ENCODE peak calls at places on chromosomes 7 and 10, in seven cellular contexts. Y is H9; I is T-helper 1 cell; B is activated T-helper 1 cell treated with anti-CD3 and anti-CD28 coated beads, Interleukin-2, amount 50 U/mL, for 16 hours; X is activated T-helper 9 cell treated with anti-CD3 and anti-CD28 coated beads, Interleukin-2, amount 50 U/mL, for 16 hours; J is frontal cortex; T is NCI-H2081. N is an unnamed sample.

GRCh38 chr7:86970547-86970946 is 88.9 kb downstream of the ELAPOR2 start:
- DNase-seq in B (no peak), X (no peak), Y (no peak), J (no peak), T (no peak), I (no peak), N (no peak)

GRCh38 chr7:73833251-73833919 is 2.6 kb downstream of the CLDN4 start:
- DNase-seq in T (no peak), Y (peak; percentile 78), J (no peak), I (no peak), B (no peak), X (no peak), N (no peak)

GRCh38 chr7:33880787-33881186 is 24.6 kb upstream of the BMPER start:
- DNase-seq in J (no peak), B (no peak), T (no peak), X (no peak), I (no peak), Y (no peak), N (no peak)

GRCh38 chr10:114550756-114551290 is 107.3 kb downstream of the ABLIM1 start:
- DNase-seq in Y (no peak), J (no peak), B (no peak), I (peak; percentile 30), X (no peak), T (peak; percentile 9), N (no peak)

GRCh38 chr7:147492621-147493020 is 1097.9 kb upstream of the C7orf33 start:
- DNase-seq in X (no peak), B (no peak), Y (no peak), T (no peak), J (no peak), I (no peak), N (no peak)

GRCh38 chr10:123227706-123228105 is 73.5 kb downstream of the BUB3 start:
- DNase-seq in Y (no peak), J (no peak), T (no peak), X (no peak), B (no peak), I (no peak), N (no peak)

GRCh38 chr10:21689881-21690280 is 155.8 kb downstream of the MLLT10 start:
- DNase-seq in J (no peak), I (no peak), B (no peak), T (no peak), Y (no peak), X (no peak), N (no peak)

GRCh38 chr7:5238500-5238899 is 44.2 kb upstream of the SLC29A4 start:
- DNase-seq in J (no peak), I (no peak), Y (peak; percentile 49), T (no peak), B (no peak), X (no peak), N (no peak)

GRCh38 chr7:66689081-66689480 is 51.5 kb upstream of the RABGEF1 start:
- DNase-seq in X (no peak), Y (no peak), J (no peak), I (no peak), T (no peak), B (no peak), N (no peak)

GRCh38 chr10:113297226-113297625 is 255.6 kb upstream of the HABP2 start:
- DNase-seq in X (no peak), Y (no peak), I (no peak), J (no peak), T (no peak), B (no peak), N (no peak)

GRCh38 chr10:6274040-6274439 is 71.3 kb downstream of the PFKFB3 start:
- DNase-seq in X (no peak), Y (no peak), B (no peak), T (no peak), I (no peak), J (no peak), N (no peak)

GRCh38 chr10:36181421-36181820 is 539.3 kb upstream of the FZD8 start:
- DNase-seq in J (no peak), T (no peak), X (no peak), Y (no peak), I (no peak), B (no peak), N (no peak)

GRCh38 chr7:156827587-156828203 is 65.3 kb downstream of the LMBR1 start:
- DNase-seq in J (no peak), X (no peak), T (peak; percentile 20), Y (no peak), I (no peak), B (no peak), N (no peak)

GRCh38 chr10:4131407-4132215 is 346.6 kb upstream of the KLF6 start:
- DNase-seq in T (no peak), I (peak; percentile 92), Y (no peak), X (no peak), J (no peak), B (no peak), N (peak; percentile 39)

GRCh38 chr10:93165367-93165766 is 91.7 kb downstream of the CYP26A1 start:
- DNase-seq in J (no peak), I (no peak), Y (no peak), T (no peak), B (no peak), X (no peak), N (no peak)

GRCh38 chr10:71765907-71766716 is 7.2 kb downstream of the VSIR start:
- DNase-seq in T (no peak), X (no peak), I (no peak), B (no peak), J (no peak), Y (no peak), N (no peak)

GRCh38 chr10:128816726-128817125 is 650.3 kb upstream of the MGMT start:
- DNase-seq in B (no peak), T (no peak), X (no peak), J (no peak), I (no peak), Y (no peak), N (no peak)

GRCh38 chr10:15426558-15426957 is 55.5 kb upstream of the FAM171A1 start:
- DNase-seq in I (peak; percentile 3), Y (no peak), B (no peak), J (no peak), X (no peak), T (no peak), N (no peak)

GRCh38 chr7:92717982-92718716 is 118.2 kb downstream of the CDK6 start:
- DNase-seq in T (peak; percentile 45), I (peak; percentile 80), Y (no peak), J (peak; percentile 13), B (peak; percentile 12), X (peak; percentile 25), N (peak; percentile 6)

GRCh38 chr10:124225468-124226270 is 132.3 kb upstream of the CHST15 start:
- DNase-seq in B (no peak), X (no peak), I (peak; percentile 66), J (no peak), Y (no peak), T (no peak), N (peak; percentile 47)

GRCh38 chr10:125823663-125824251 is 411 bp downstream of the BCCIP start:
- DNase-seq in J (no peak), Y (no peak), X (no peak), B (no peak), T (no peak), I (no peak), N (no peak)

GRCh38 chr10:5964736-5965135 is 12.6 kb downstream of the IL15RA start:
- DNase-seq in J (no peak), T (no peak), Y (no peak), X (no peak), B (no peak), I (no peak), N (no peak)

GRCh38 chr7:95874129-95874528 is 101.8 kb downstream of the DYNC1I1 start:
- DNase-seq in X (no peak), T (no peak), J (no peak), I (no peak), B (no peak), Y (no peak), N (no peak)

GRCh38 chr10:71736570-71737355 is 17.2 kb upstream of the C10orf105 start:
- DNase-seq in J (no peak), T (peak; percentile 41), I (no peak), B (no peak), Y (no peak), X (no peak), N (no peak)

GRCh38 chr10:35696888-35697287 is 54.8 kb upstream of the FZD8 start:
- DNase-seq in T (no peak), X (no peak), I (no peak), B (no peak), J (no peak), Y (no peak), N (no peak)

GRCh38 chr10:97335188-97335619 is 675 bp upstream of the FRAT2 start:
- DNase-seq in T (no peak), I (no peak), Y (peak; percentile 61), J (no peak), X (no peak), B (no peak), N (no peak)